ENCODE peak calls at places on chromosome 20, in six cellular contexts. U is iris pigment epithelial cell, Z is WTC11, J is IMR-90, O is nephron progenitor cell, V is NCI-H1105. H is an unnamed sample.

GRCh38 chr20:34988176-34988540 is 32.5 kb downstream of the MYH7B start:
- DNase-seq in O (no peak), J (peak), Z (no peak), U (no peak), V (no peak), H (no peak)

GRCh38 chr20:38723982-38724602 is at the start of gene SLC32A1:
- DNase-seq in J (no peak), V (peak), Z (peak), O (peak), U (no peak), H (peak)

GRCh38 chr20:41395669-41396664 is 29.3 kb upstream of the EMILIN3 start:
- DNase-seq in O (no peak), Z (no peak), J (peak), V (peak), U (no peak), H (peak)

GRCh38 chr20:46484954-46485353 is 28.4 kb downstream of the ZNF334 start:
- DNase-seq in U (no peak), V (no peak), O (no peak), Z (no peak), J (no peak), H (no peak)

GRCh38 chr20:17969884-17970409 is 1.1 kb downstream of the MGME1 start:
- DNase-seq in U (peak), Z (no peak), O (peak), V (no peak), J (peak), H (no peak)

GRCh38 chr20:19757973-19758887 is at the start of gene RIN2:
- DNase-seq in Z (peak), V (peak), O (peak), J (peak), U (peak), H (peak)

GRCh38 chr20:20395087-20395486 is 27.2 kb downstream of the INSM1 start:
- DNase-seq in O (no peak), J (no peak), U (no peak), Z (no peak), V (no peak), H (no peak)

GRCh38 chr20:4894409-4894808 is 106.9 kb downstream of the SLC23A2 start:
- DNase-seq in U (no peak), Z (no peak), J (no peak), O (no peak), V (no peak), H (no peak)

GRCh38 chr20:38485041-38485440 is 12.4 kb downstream of the RALGAPB start:
- DNase-seq in U (no peak), Z (no peak), O (no peak), V (no peak), J (no peak), H (no peak)

GRCh38 chr20:62761058-62761758 is 35.1 kb upstream of the MRGBP start:
- DNase-seq in O (no peak), J (no peak), Z (no peak), U (no peak), V (no peak), H (no peak)

GRCh38 chr20:496126-496696 is 33.9 kb upstream of the TBC1D20 start:
- DNase-seq in O (no peak), U (peak), Z (no peak), J (peak), V (no peak), H (no peak)